ENCODE peak calls at places on chromosome 2, in seven cellular contexts. One of them, this sample, is unnamed.

GRCh38 chr2:37196320-37197195 is at the start of gene CEBPZOS:
- DNase-seq in mesendoderm: peak; percentile 77
- DNase-seq in naive thymus-derived CD4-positive, alpha-beta T cell: peak; percentile 87
- DNase-seq in fibroblast of lung: peak; percentile 83
- DNase-seq in activated gamma-delta T cell treated with Interleukin-2 at 50 U/mL for 16 hours: peak; percentile 88
- DNase-seq in stimulated activated CD4-positive, alpha-beta T cell treated with anti-CD3 and anti-CD28 coated beads, Interleukin-12 subunit alpha, Interleukin-12 subunit beta, amount 100 ng/mL, for 4 hours: peak; percentile 90
- DNase-seq in PC-9: peak; percentile 78
- DNase-seq in this sample: peak; percentile 89

GRCh38 chr2:17036343-17036742 is 370.7 kb upstream of the CYRIA start:
- DNase-seq in mesendoderm: no peak
- DNase-seq in naive thymus-derived CD4-positive, alpha-beta T cell: no peak
- DNase-seq in fibroblast of lung: no peak
- DNase-seq in activated gamma-delta T cell treated with Interleukin-2 at 50 U/mL for 16 hours: no peak
- DNase-seq in stimulated activated CD4-positive, alpha-beta T cell treated with anti-CD3 and anti-CD28 coated beads, Interleukin-12 subunit alpha, Interleukin-12 subunit beta, amount 100 ng/mL, for 4 hours: no peak
- DNase-seq in PC-9: no peak
- DNase-seq in this sample: no peak

GRCh38 chr2:206232287-206233035 is 42.0 kb upstream of the ZDBF2 start:
- DNase-seq in mesendoderm: no peak
- DNase-seq in naive thymus-derived CD4-positive, alpha-beta T cell: no peak
- DNase-seq in fibroblast of lung: no peak
- DNase-seq in activated gamma-delta T cell treated with Interleukin-2 at 50 U/mL for 16 hours: no peak
- DNase-seq in stimulated activated CD4-positive, alpha-beta T cell treated with anti-CD3 and anti-CD28 coated beads, Interleukin-12 subunit alpha, Interleukin-12 subunit beta, amount 100 ng/mL, for 4 hours: no peak
- DNase-seq in PC-9: no peak
- DNase-seq in this sample: no peak

GRCh38 chr2:118443596-118443995 is 355.3 kb downstream of the INSIG2 start:
- DNase-seq in mesendoderm: peak; percentile 29
- DNase-seq in naive thymus-derived CD4-positive, alpha-beta T cell: no peak
- DNase-seq in fibroblast of lung: peak; percentile 68
- DNase-seq in activated gamma-delta T cell treated with Interleukin-2 at 50 U/mL for 16 hours: no peak
- DNase-seq in stimulated activated CD4-positive, alpha-beta T cell treated with anti-CD3 and anti-CD28 coated beads, Interleukin-12 subunit alpha, Interleukin-12 subunit beta, amount 100 ng/mL, for 4 hours: no peak
- DNase-seq in PC-9: no peak
- DNase-seq in this sample: no peak

GRCh38 chr2:219368690-219369108 is 19.0 kb downstream of the DNPEP start:
- DNase-seq in mesendoderm: no peak
- DNase-seq in naive thymus-derived CD4-positive, alpha-beta T cell: no peak
- DNase-seq in fibroblast of lung: peak; percentile 78
- DNase-seq in activated gamma-delta T cell treated with Interleukin-2 at 50 U/mL for 16 hours: no peak
- DNase-seq in stimulated activated CD4-positive, alpha-beta T cell treated with anti-CD3 and anti-CD28 coated beads, Interleukin-12 subunit alpha, Interleukin-12 subunit beta, amount 100 ng/mL, for 4 hours: no peak
- DNase-seq in PC-9: peak; percentile 65
- DNase-seq in this sample: peak; percentile 71

GRCh38 chr2:152407204-152407721 is 72.3 kb downstream of the FMNL2 start:
- DNase-seq in mesendoderm: peak; percentile 86
- DNase-seq in naive thymus-derived CD4-positive, alpha-beta T cell: no peak
- DNase-seq in fibroblast of lung: peak; percentile 35
- DNase-seq in activated gamma-delta T cell treated with Interleukin-2 at 50 U/mL for 16 hours: no peak
- DNase-seq in stimulated activated CD4-positive, alpha-beta T cell treated with anti-CD3 and anti-CD28 coated beads, Interleukin-12 subunit alpha, Interleukin-12 subunit beta, amount 100 ng/mL, for 4 hours: no peak
- DNase-seq in PC-9: peak; percentile 45
- DNase-seq in this sample: peak; percentile 77

GRCh38 chr2:196809260-196809659 is at the start of gene C2orf66:
- DNase-seq in mesendoderm: no peak
- DNase-seq in naive thymus-derived CD4-positive, alpha-beta T cell: no peak
- DNase-seq in fibroblast of lung: no peak
- DNase-seq in activated gamma-delta T cell treated with Interleukin-2 at 50 U/mL for 16 hours: no peak
- DNase-seq in stimulated activated CD4-positive, alpha-beta T cell treated with anti-CD3 and anti-CD28 coated beads, Interleukin-12 subunit alpha, Interleukin-12 subunit beta, amount 100 ng/mL, for 4 hours: no peak
- DNase-seq in PC-9: no peak
- DNase-seq in this sample: no peak

GRCh38 chr2:207044380-207044779 is 105.1 kb downstream of the CPO start:
- DNase-seq in mesendoderm: no peak
- DNase-seq in naive thymus-derived CD4-positive, alpha-beta T cell: no peak
- DNase-seq in fibroblast of lung: no peak
- DNase-seq in activated gamma-delta T cell treated with Interleukin-2 at 50 U/mL for 16 hours: no peak
- DNase-seq in stimulated activated CD4-positive, alpha-beta T cell treated with anti-CD3 and anti-CD28 coated beads, Interleukin-12 subunit alpha, Interleukin-12 subunit beta, amount 100 ng/mL, for 4 hours: no peak
- DNase-seq in PC-9: no peak
- DNase-seq in this sample: no peak

GRCh38 chr2:102103992-102104871 is 38.3 kb upstream of the IL1R1 start:
- DNase-seq in mesendoderm: no peak
- DNase-seq in naive thymus-derived CD4-positive, alpha-beta T cell: peak; percentile 4
- DNase-seq in fibroblast of lung: peak; percentile 93
- DNase-seq in activated gamma-delta T cell treated with Interleukin-2 at 50 U/mL for 16 hours: peak; percentile 31
- DNase-seq in stimulated activated CD4-positive, alpha-beta T cell treated with anti-CD3 and anti-CD28 coated beads, Interleukin-12 subunit alpha, Interleukin-12 subunit beta, amount 100 ng/mL, for 4 hours: peak; percentile 64
- DNase-seq in PC-9: peak; percentile 37
- DNase-seq in this sample: peak; percentile 12

GRCh38 chr2:225334524-225334923 is 65.0 kb upstream of the NYAP2 start:
- DNase-seq in mesendoderm: no peak
- DNase-seq in naive thymus-derived CD4-positive, alpha-beta T cell: no peak
- DNase-seq in fibroblast of lung: no peak
- DNase-seq in activated gamma-delta T cell treated with Interleukin-2 at 50 U/mL for 16 hours: no peak
- DNase-seq in stimulated activated CD4-positive, alpha-beta T cell treated with anti-CD3 and anti-CD28 coated beads, Interleukin-12 subunit alpha, Interleukin-12 subunit beta, amount 100 ng/mL, for 4 hours: no peak
- DNase-seq in PC-9: no peak
- DNase-seq in this sample: no peak

GRCh38 chr2:142824756-142825155 is 52.7 kb upstream of the KYNU start:
- DNase-seq in mesendoderm: no peak
- DNase-seq in naive thymus-derived CD4-positive, alpha-beta T cell: no peak
- DNase-seq in fibroblast of lung: peak; percentile 19
- DNase-seq in activated gamma-delta T cell treated with Interleukin-2 at 50 U/mL for 16 hours: no peak
- DNase-seq in stimulated activated CD4-positive, alpha-beta T cell treated with anti-CD3 and anti-CD28 coated beads, Interleukin-12 subunit alpha, Interleukin-12 subunit beta, amount 100 ng/mL, for 4 hours: no peak
- DNase-seq in PC-9: no peak
- DNase-seq in this sample: no peak

GRCh38 chr2:234483568-234484251 is 13.2 kb downstream of the ARL4C start:
- DNase-seq in mesendoderm: peak; percentile 88
- DNase-seq in naive thymus-derived CD4-positive, alpha-beta T cell: peak; percentile 80
- DNase-seq in fibroblast of lung: peak; percentile 9
- DNase-seq in activated gamma-delta T cell treated with Interleukin-2 at 50 U/mL for 16 hours: peak; percentile 78
- DNase-seq in stimulated activated CD4-positive, alpha-beta T cell treated with anti-CD3 and anti-CD28 coated beads, Interleukin-12 subunit alpha, Interleukin-12 subunit beta, amount 100 ng/mL, for 4 hours: no peak
- DNase-seq in PC-9: peak; percentile 18
- DNase-seq in this sample: peak; percentile 63

GRCh38 chr2:70536517-70537060 is 17.0 kb downstream of the TGFA start:
- DNase-seq in mesendoderm: no peak
- DNase-seq in naive thymus-derived CD4-positive, alpha-beta T cell: no peak
- DNase-seq in fibroblast of lung: no peak
- DNase-seq in activated gamma-delta T cell treated with Interleukin-2 at 50 U/mL for 16 hours: no peak
- DNase-seq in stimulated activated CD4-positive, alpha-beta T cell treated with anti-CD3 and anti-CD28 coated beads, Interleukin-12 subunit alpha, Interleukin-12 subunit beta, amount 100 ng/mL, for 4 hours: no peak
- DNase-seq in PC-9: no peak
- DNase-seq in this sample: no peak

GRCh38 chr2:36716136-36716535 is 19.6 kb downstream of the VIT start:
- DNase-seq in mesendoderm: no peak
- DNase-seq in naive thymus-derived CD4-positive, alpha-beta T cell: no peak
- DNase-seq in fibroblast of lung: no peak
- DNase-seq in activated gamma-delta T cell treated with Interleukin-2 at 50 U/mL for 16 hours: no peak
- DNase-seq in stimulated activated CD4-positive, alpha-beta T cell treated with anti-CD3 and anti-CD28 coated beads, Interleukin-12 subunit alpha, Interleukin-12 subunit beta, amount 100 ng/mL, for 4 hours: no peak
- DNase-seq in PC-9: no peak
- DNase-seq in this sample: no peak

GRCh38 chr2:67561411-67561965 is 164.4 kb downstream of the ETAA1 start:
- DNase-seq in mesendoderm: no peak
- DNase-seq in naive thymus-derived CD4-positive, alpha-beta T cell: no peak
- DNase-seq in fibroblast of lung: peak; percentile 64
- DNase-seq in activated gamma-delta T cell treated with Interleukin-2 at 50 U/mL for 16 hours: no peak
- DNase-seq in stimulated activated CD4-positive, alpha-beta T cell treated with anti-CD3 and anti-CD28 coated beads, Interleukin-12 subunit alpha, Interleukin-12 subunit beta, amount 100 ng/mL, for 4 hours: no peak
- DNase-seq in PC-9: no peak
- DNase-seq in this sample: no peak

GRCh38 chr2:238817382-238817781 is 30.5 kb upstream of the TWIST2 start:
- DNase-seq in mesendoderm: peak; percentile 12
- DNase-seq in naive thymus-derived CD4-positive, alpha-beta T cell: no peak
- DNase-seq in fibroblast of lung: no peak
- DNase-seq in activated gamma-delta T cell treated with Interleukin-2 at 50 U/mL for 16 hours: no peak
- DNase-seq in stimulated activated CD4-positive, alpha-beta T cell treated with anti-CD3 and anti-CD28 coated beads, Interleukin-12 subunit alpha, Interleukin-12 subunit beta, amount 100 ng/mL, for 4 hours: no peak
- DNase-seq in PC-9: no peak
- DNase-seq in this sample: peak; percentile 58

GRCh38 chr2:44135771-44136170 is 32.9 kb upstream of the PPM1B start:
- DNase-seq in mesendoderm: peak; percentile 51
- DNase-seq in naive thymus-derived CD4-positive, alpha-beta T cell: no peak
- DNase-seq in fibroblast of lung: peak; percentile 66
- DNase-seq in activated gamma-delta T cell treated with Interleukin-2 at 50 U/mL for 16 hours: no peak
- DNase-seq in stimulated activated CD4-positive, alpha-beta T cell treated with anti-CD3 and anti-CD28 coated beads, Interleukin-12 subunit alpha, Interleukin-12 subunit beta, amount 100 ng/mL, for 4 hours: no peak
- DNase-seq in PC-9: no peak
- DNase-seq in this sample: no peak

GRCh38 chr2:145685323-145686050 is 1165.6 kb upstream of the ZEB2 start:
- DNase-seq in mesendoderm: no peak
- DNase-seq in naive thymus-derived CD4-positive, alpha-beta T cell: no peak
- DNase-seq in fibroblast of lung: peak; percentile 11
- DNase-seq in activated gamma-delta T cell treated with Interleukin-2 at 50 U/mL for 16 hours: no peak
- DNase-seq in stimulated activated CD4-positive, alpha-beta T cell treated with anti-CD3 and anti-CD28 coated beads, Interleukin-12 subunit alpha, Interleukin-12 subunit beta, amount 100 ng/mL, for 4 hours: no peak
- DNase-seq in PC-9: no peak
- DNase-seq in this sample: no peak

GRCh38 chr2:208195477-208195876 is 5.6 kb upstream of the C2orf80 start:
- DNase-seq in mesendoderm: no peak
- DNase-seq in naive thymus-derived CD4-positive, alpha-beta T cell: no peak
- DNase-seq in fibroblast of lung: no peak
- DNase-seq in activated gamma-delta T cell treated with Interleukin-2 at 50 U/mL for 16 hours: no peak
- DNase-seq in stimulated activated CD4-positive, alpha-beta T cell treated with anti-CD3 and anti-CD28 coated beads, Interleukin-12 subunit alpha, Interleukin-12 subunit beta, amount 100 ng/mL, for 4 hours: no peak
- DNase-seq in PC-9: no peak
- DNase-seq in this sample: no peak

GRCh38 chr2:97747285-97747684 is 33.9 kb downstream of the ZAP70 start:
- DNase-seq in mesendoderm: no peak
- DNase-seq in naive thymus-derived CD4-positive, alpha-beta T cell: no peak
- DNase-seq in fibroblast of lung: no peak
- DNase-seq in activated gamma-delta T cell treated with Interleukin-2 at 50 U/mL for 16 hours: no peak
- DNase-seq in stimulated activated CD4-positive, alpha-beta T cell treated with anti-CD3 and anti-CD28 coated beads, Interleukin-12 subunit alpha, Interleukin-12 subunit beta, amount 100 ng/mL, for 4 hours: no peak
- DNase-seq in PC-9: no peak
- DNase-seq in this sample: no peak

GRCh38 chr2:148658807-148659722 is 14.5 kb downstream of the EPC2 start:
- DNase-seq in mesendoderm: peak; percentile 60
- DNase-seq in naive thymus-derived CD4-positive, alpha-beta T cell: peak; percentile 28
- DNase-seq in fibroblast of lung: peak; percentile 61
- DNase-seq in activated gamma-delta T cell treated with Interleukin-2 at 50 U/mL for 16 hours: no peak
- DNase-seq in stimulated activated CD4-positive, alpha-beta T cell treated with anti-CD3 and anti-CD28 coated beads, Interleukin-12 subunit alpha, Interleukin-12 subunit beta, amount 100 ng/mL, for 4 hours: no peak
- DNase-seq in PC-9: no peak
- DNase-seq in this sample: no peak

GRCh38 chr2:201298462-201298861 is 38.1 kb downstream of the CASP8 start:
- DNase-seq in mesendoderm: no peak
- DNase-seq in naive thymus-derived CD4-positive, alpha-beta T cell: no peak
- DNase-seq in fibroblast of lung: no peak
- DNase-seq in activated gamma-delta T cell treated with Interleukin-2 at 50 U/mL for 16 hours: no peak
- DNase-seq in stimulated activated CD4-positive, alpha-beta T cell treated with anti-CD3 and anti-CD28 coated beads, Interleukin-12 subunit alpha, Interleukin-12 subunit beta, amount 100 ng/mL, for 4 hours: no peak
- DNase-seq in PC-9: no peak
- DNase-seq in this sample: no peak

GRCh38 chr2:46866770-46867246 is 48.8 kb downstream of the MCFD2 start:
- DNase-seq in mesendoderm: no peak
- DNase-seq in naive thymus-derived CD4-positive, alpha-beta T cell: no peak
- DNase-seq in fibroblast of lung: no peak
- DNase-seq in activated gamma-delta T cell treated with Interleukin-2 at 50 U/mL for 16 hours: no peak
- DNase-seq in stimulated activated CD4-positive, alpha-beta T cell treated with anti-CD3 and anti-CD28 coated beads, Interleukin-12 subunit alpha, Interleukin-12 subunit beta, amount 100 ng/mL, for 4 hours: no peak
- DNase-seq in PC-9: no peak
- DNase-seq in this sample: no peak

GRCh38 chr2:46298522-46299351 is 1.5 kb downstream of the EPAS1 start:
- DNase-seq in mesendoderm: peak; percentile 56
- DNase-seq in naive thymus-derived CD4-positive, alpha-beta T cell: no peak
- DNase-seq in fibroblast of lung: peak; percentile 58
- DNase-seq in activated gamma-delta T cell treated with Interleukin-2 at 50 U/mL for 16 hours: peak; percentile 11
- DNase-seq in stimulated activated CD4-positive, alpha-beta T cell treated with anti-CD3 and anti-CD28 coated beads, Interleukin-12 subunit alpha, Interleukin-12 subunit beta, amount 100 ng/mL, for 4 hours: peak; percentile 20
- DNase-seq in PC-9: peak; percentile 55
- DNase-seq in this sample: peak; percentile 60

GRCh38 chr2:167966937-167967913 is 280.2 kb downstream of the STK39 start:
- DNase-seq in mesendoderm: no peak
- DNase-seq in naive thymus-derived CD4-positive, alpha-beta T cell: no peak
- DNase-seq in fibroblast of lung: peak; percentile 39
- DNase-seq in activated gamma-delta T cell treated with Interleukin-2 at 50 U/mL for 16 hours: no peak
- DNase-seq in stimulated activated CD4-positive, alpha-beta T cell treated with anti-CD3 and anti-CD28 coated beads, Interleukin-12 subunit alpha, Interleukin-12 subunit beta, amount 100 ng/mL, for 4 hours: no peak
- DNase-seq in PC-9: no peak
- DNase-seq in this sample: no peak

GRCh38 chr2:149658553-149658952 is 71.0 kb upstream of the MMADHC start:
- DNase-seq in mesendoderm: no peak
- DNase-seq in naive thymus-derived CD4-positive, alpha-beta T cell: no peak
- DNase-seq in fibroblast of lung: no peak
- DNase-seq in activated gamma-delta T cell treated with Interleukin-2 at 50 U/mL for 16 hours: no peak
- DNase-seq in stimulated activated CD4-positive, alpha-beta T cell treated with anti-CD3 and anti-CD28 coated beads, Interleukin-12 subunit alpha, Interleukin-12 subunit beta, amount 100 ng/mL, for 4 hours: no peak
- DNase-seq in PC-9: no peak
- DNase-seq in this sample: no peak

GRCh38 chr2:67322361-67323001 is 74.7 kb upstream of the ETAA1 start:
- DNase-seq in mesendoderm: peak; percentile 83
- DNase-seq in naive thymus-derived CD4-positive, alpha-beta T cell: no peak
- DNase-seq in fibroblast of lung: peak; percentile 79
- DNase-seq in activated gamma-delta T cell treated with Interleukin-2 at 50 U/mL for 16 hours: no peak
- DNase-seq in stimulated activated CD4-positive, alpha-beta T cell treated with anti-CD3 and anti-CD28 coated beads, Interleukin-12 subunit alpha, Interleukin-12 subunit beta, amount 100 ng/mL, for 4 hours: no peak
- DNase-seq in PC-9: peak; percentile 33
- DNase-seq in this sample: peak; percentile 51

GRCh38 chr2:38697116-38697840 is 31.4 kb downstream of the GALM start:
- DNase-seq in mesendoderm: no peak
- DNase-seq in naive thymus-derived CD4-positive, alpha-beta T cell: no peak
- DNase-seq in fibroblast of lung: no peak
- DNase-seq in activated gamma-delta T cell treated with Interleukin-2 at 50 U/mL for 16 hours: peak; percentile 29
- DNase-seq in stimulated activated CD4-positive, alpha-beta T cell treated with anti-CD3 and anti-CD28 coated beads, Interleukin-12 subunit alpha, Interleukin-12 subunit beta, amount 100 ng/mL, for 4 hours: no peak
- DNase-seq in PC-9: peak; percentile 9
- DNase-seq in this sample: no peak

GRCh38 chr2:238701066-238701906 is 146.6 kb upstream of the TWIST2 start:
- DNase-seq in mesendoderm: no peak
- DNase-seq in naive thymus-derived CD4-positive, alpha-beta T cell: no peak
- DNase-seq in fibroblast of lung: no peak
- DNase-seq in activated gamma-delta T cell treated with Interleukin-2 at 50 U/mL for 16 hours: no peak
- DNase-seq in stimulated activated CD4-positive, alpha-beta T cell treated with anti-CD3 and anti-CD28 coated beads, Interleukin-12 subunit alpha, Interleukin-12 subunit beta, amount 100 ng/mL, for 4 hours: no peak
- DNase-seq in PC-9: no peak
- DNase-seq in this sample: no peak